ENCODE peak calls at places on chromosomes 11 and 22, in five cellular contexts. One of them, this sample, is unnamed.

GRCh38 chr11:31711137-31711536 is 100.0 kb downstream of the PAX6 start:
- DNase-seq in heart left ventricle: no peak
- DNase-seq in OCI-M1: no peak
- DNase-seq in RWPE1: no peak
- DNase-seq in T-cell: no peak
- DNase-seq in this sample: no peak

GRCh38 chr22:27045103-27045940 is 387.9 kb downstream of the MIAT start:
- DNase-seq in heart left ventricle: no peak
- DNase-seq in OCI-M1: no peak
- DNase-seq in RWPE1: peak; percentile 34
- DNase-seq in T-cell: no peak
- DNase-seq in this sample: peak; percentile 28

GRCh38 chr11:34600339-34601084 is 20.4 kb upstream of the EHF start:
- DNase-seq in heart left ventricle: no peak
- DNase-seq in OCI-M1: peak; percentile 55
- DNase-seq in RWPE1: peak; percentile 13
- DNase-seq in T-cell: no peak
- DNase-seq in this sample: no peak

GRCh38 chr11:62896049-62896448 is 15.4 kb downstream of the SLC3A2 start:
- DNase-seq in heart left ventricle: no peak
- DNase-seq in OCI-M1: no peak
- DNase-seq in RWPE1: no peak
- DNase-seq in T-cell: no peak
- DNase-seq in this sample: no peak

GRCh38 chr11:16871368-16871767 is 132.9 kb downstream of the C11orf58 start:
- DNase-seq in heart left ventricle: no peak
- DNase-seq in OCI-M1: no peak
- DNase-seq in RWPE1: no peak
- DNase-seq in T-cell: no peak
- DNase-seq in this sample: no peak

GRCh38 chr11:134020598-134020997 is 48.3 kb upstream of the JAM3 start:
- DNase-seq in heart left ventricle: peak; percentile 35
- DNase-seq in OCI-M1: no peak
- DNase-seq in RWPE1: no peak
- DNase-seq in T-cell: no peak
- DNase-seq in this sample: no peak

GRCh38 chr11:134612416-134613030 is 200.5 kb upstream of the B3GAT1 start:
- DNase-seq in heart left ventricle: no peak
- DNase-seq in OCI-M1: no peak
- DNase-seq in RWPE1: no peak
- DNase-seq in T-cell: no peak
- DNase-seq in this sample: no peak

GRCh38 chr11:69398529-69399492 is 82.7 kb upstream of the LINC01488 start:
- DNase-seq in heart left ventricle: no peak
- DNase-seq in OCI-M1: peak; percentile 66
- DNase-seq in RWPE1: peak; percentile 71
- DNase-seq in T-cell: no peak
- DNase-seq in this sample: peak; percentile 33

GRCh38 chr11:70579376-70579955 is 181.1 kb downstream of the CTTN start:
- DNase-seq in heart left ventricle: peak; percentile 58
- DNase-seq in OCI-M1: no peak
- DNase-seq in RWPE1: no peak
- DNase-seq in T-cell: no peak
- DNase-seq in this sample: no peak

GRCh38 chr11:78147807-78148206 is 8.4 kb upstream of the ALG8 start:
- DNase-seq in heart left ventricle: no peak
- DNase-seq in OCI-M1: no peak
- DNase-seq in RWPE1: no peak
- DNase-seq in T-cell: no peak
- DNase-seq in this sample: no peak

GRCh38 chr22:40462195-40462988 is 92.0 kb downstream of the SGSM3 start:
- DNase-seq in heart left ventricle: no peak
- DNase-seq in OCI-M1: peak; percentile 75
- DNase-seq in RWPE1: no peak
- DNase-seq in T-cell: no peak
- DNase-seq in this sample: no peak

GRCh38 chr22:20305894-20306645 is 13.8 kb downstream of the DGCR6L start:
- DNase-seq in heart left ventricle: peak; percentile 47
- DNase-seq in OCI-M1: no peak
- DNase-seq in RWPE1: no peak
- DNase-seq in T-cell: no peak
- DNase-seq in this sample: no peak

GRCh38 chr11:117128289-117128688 is 15.8 kb upstream of the PAFAH1B2 start:
- DNase-seq in heart left ventricle: no peak
- DNase-seq in OCI-M1: no peak
- DNase-seq in RWPE1: no peak
- DNase-seq in T-cell: no peak
- DNase-seq in this sample: no peak

GRCh38 chr11:6474806-6475500 is 1.2 kb upstream of the TRIM3 start:
- DNase-seq in heart left ventricle: no peak
- DNase-seq in OCI-M1: peak; percentile 26
- DNase-seq in RWPE1: no peak
- DNase-seq in T-cell: no peak
- DNase-seq in this sample: peak; percentile 41